ENCODE peak calls at places on chromosome 22, in four cellular contexts. M is cardiac muscle cell, I is H9, Z is NT2/D1. Y is an unnamed sample. For H3K9me3, the result is how much of the 10 kb centered on the place peaks cover.

GRCh38 chr22:36385491-36386350 is 2.0 kb downstream of the MYH9 start:
- DNase-seq in M (no peak), I (no peak), Z (no peak), Y (no peak)

GRCh38 chr22:33883961-33884808 is 36.1 kb downstream of the LARGE1 start:
- DNase-seq in I (no peak), M (no peak), Z (no peak), Y (no peak)

GRCh38 chr22:30397656-30398635 is 1.1 kb downstream of the SEC14L2 start:
- DNase-seq in I (no peak), Z (no peak), M (no peak), Y (no peak)

GRCh38 chr22:20225693-20225966 is 42.5 kb downstream of the RTN4R start:
- DNase-seq in Z (no peak), M (no peak), I (no peak), Y (no peak)

GRCh38 chr22:41264408-41264941 is 21.5 kb downstream of the RANGAP1 start:
- DNase-seq in Z (no peak), M (no peak), I (no peak), Y (no peak)

GRCh38 chr22:33401291-33401690 is 343.1 kb upstream of the SYN3 start:
- DNase-seq in I (no peak), Z (no peak), M (no peak), Y (no peak)

GRCh38 chr22:36056980-36057379 is 28.4 kb upstream of the RBFOX2 start:
- DNase-seq in Z (no peak), M (no peak), I (no peak), Y (no peak)

GRCh38 chr22:26579331-26579886 is 10.5 kb downstream of the TPST2 start:
- DNase-seq in I (no peak), M (no peak), Z (no peak), Y (no peak)

GRCh38 chr22:27531782-27532530 is 269.6 kb downstream of the MN1 start:
- DNase-seq in I (no peak), Z (no peak), M (peak), Y (no peak)

GRCh38 chr22:25281675-25282345 is 62.4 kb downstream of the CRYBB2 start:
- DNase-seq in Z (no peak), I (peak), M (peak), Y (no peak)

GRCh38 chr22:23113847-23114720 is 27.7 kb downstream of the RSPH14 start:
- DNase-seq in M (peak), I (no peak), Z (no peak), Y (no peak)

GRCh38 chr22:39625554-39626537 is 55.3 kb downstream of the CACNA1I start:
- DNase-seq in I (no peak), M (no peak), Z (no peak), Y (no peak)

GRCh38 chr22:42889290-42889689 is 32.2 kb upstream of the ARFGAP3 start:
- DNase-seq in I (no peak), M (no peak), Z (no peak), Y (no peak)

GRCh38 chr22:22703715-22704114 is 59.3 kb downstream of the GGTLC2 start:
- DNase-seq in M (no peak), Z (no peak), I (no peak), Y (no peak)

GRCh38 chr22:35357883-35358621 is 22.8 kb upstream of the HMOX1 start:
- DNase-seq in I (no peak), M (no peak), Z (no peak), Y (no peak)

GRCh38 chr22:22892096-22893052 is 4.8 kb downstream of the IGLL5 start:
- DNase-seq in I (no peak), Z (no peak), M (no peak), Y (no peak)

GRCh38 chr22:23075525-23076216 is 5.4 kb downstream of the GNAZ start:
- DNase-seq in Z (no peak), I (no peak), M (no peak), Y (no peak)

GRCh38 chr22:17941501-17942406 is 82.6 kb downstream of the MICAL3 start:
- DNase-seq in Z (no peak), M (peak), I (no peak), Y (no peak)

GRCh38 chr22:20531404-20532181 is 24.2 kb downstream of the MED15 start:
- DNase-seq in Z (no peak), M (peak), I (peak), Y (no peak)

GRCh38 chr22:49031746-49032330 is 795.8 kb downstream of the BRD1 start:
- DNase-seq in Z (no peak), M (no peak), I (no peak), Y (no peak)
- H3K9me3 ChIP-seq in Z (under half), M (under half), I (under half), Y (under half)

GRCh38 chr22:44086759-44087158 is 62.7 kb downstream of the PARVB start:
- DNase-seq in M (no peak), Z (no peak), I (no peak), Y (no peak)
- H3K9me3 ChIP-seq in M (under half), Z (under half), I (under half), Y (under half)

DNA sequence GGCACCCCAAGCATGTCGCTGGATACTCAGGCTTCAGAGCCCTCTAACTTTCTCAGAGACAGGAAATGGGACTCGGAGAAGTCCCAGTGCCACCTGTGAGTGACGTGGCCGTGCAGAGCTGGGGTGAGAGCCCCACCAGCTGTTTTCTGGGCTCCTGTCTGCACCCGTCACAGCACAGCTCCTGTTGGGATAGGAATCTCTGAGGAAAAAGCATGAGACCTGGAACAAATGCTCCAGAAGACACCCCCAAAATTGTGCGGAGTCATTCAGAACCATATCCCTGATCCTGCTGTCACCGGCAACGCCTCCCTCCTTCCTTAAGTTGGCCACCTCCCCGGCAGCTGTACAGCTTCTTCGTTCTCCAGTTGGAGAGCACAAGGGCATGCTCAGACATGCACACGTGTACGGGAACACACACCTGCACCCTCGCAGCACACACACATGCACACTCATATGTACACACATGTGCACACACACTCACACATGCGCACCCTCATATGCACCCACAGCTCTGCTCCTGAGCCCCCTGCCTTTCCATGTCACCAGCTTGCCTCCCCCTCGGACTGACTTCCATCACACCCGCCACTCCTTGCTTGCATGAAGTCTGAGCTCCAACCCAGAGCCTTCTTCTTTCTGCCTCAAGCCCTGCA is 1430.0 kb downstream of the BRD1 start:
- DNase-seq in I (no peak), Z (no peak), M (no peak), Y (no peak)
- H3K9me3 ChIP-seq in I (under half), Z (under half), M (under half), Y (under half)

GRCh38 chr22:47393191-47393590 is 630.7 kb downstream of the TBC1D22A start:
- DNase-seq in Z (no peak), M (no peak), I (no peak), Y (no peak)
- H3K9me3 ChIP-seq in Z (under half), M (under half), I (half or more), Y (under half)

GRCh38 chr22:49042066-49042465 is 785.6 kb downstream of the BRD1 start:
- DNase-seq in I (no peak), Z (no peak), M (no peak), Y (no peak)
- H3K9me3 ChIP-seq in I (under half), Z (under half), M (under half), Y (under half)

GRCh38 chr22:48783821-48784266 is 1043.8 kb downstream of the BRD1 start:
- DNase-seq in Z (no peak), M (no peak), I (no peak), Y (no peak)
- H3K9me3 ChIP-seq in Z (under half), M (under half), I (under half), Y (under half)

GRCh38 chr22:37674951-37675929 is at the start of gene LGALS1:
- DNase-seq in I (peak), M (peak), Z (no peak), Y (no peak)

GRCh38 chr22:37678372-37678771 is 2.9 kb downstream of the LGALS1 start:
- DNase-seq in Z (no peak), I (no peak), M (no peak), Y (no peak)

GRCh38 chr22:37674248-37674647 is 1.2 kb upstream of the LGALS1 start:
- DNase-seq in M (no peak), Z (no peak), I (no peak), Y (no peak)

GRCh38 chr22:37675930-37676571 is 615 bp downstream of the LGALS1 start:
- DNase-seq in I (no peak), M (no peak), Z (no peak), Y (no peak)

DNA sequence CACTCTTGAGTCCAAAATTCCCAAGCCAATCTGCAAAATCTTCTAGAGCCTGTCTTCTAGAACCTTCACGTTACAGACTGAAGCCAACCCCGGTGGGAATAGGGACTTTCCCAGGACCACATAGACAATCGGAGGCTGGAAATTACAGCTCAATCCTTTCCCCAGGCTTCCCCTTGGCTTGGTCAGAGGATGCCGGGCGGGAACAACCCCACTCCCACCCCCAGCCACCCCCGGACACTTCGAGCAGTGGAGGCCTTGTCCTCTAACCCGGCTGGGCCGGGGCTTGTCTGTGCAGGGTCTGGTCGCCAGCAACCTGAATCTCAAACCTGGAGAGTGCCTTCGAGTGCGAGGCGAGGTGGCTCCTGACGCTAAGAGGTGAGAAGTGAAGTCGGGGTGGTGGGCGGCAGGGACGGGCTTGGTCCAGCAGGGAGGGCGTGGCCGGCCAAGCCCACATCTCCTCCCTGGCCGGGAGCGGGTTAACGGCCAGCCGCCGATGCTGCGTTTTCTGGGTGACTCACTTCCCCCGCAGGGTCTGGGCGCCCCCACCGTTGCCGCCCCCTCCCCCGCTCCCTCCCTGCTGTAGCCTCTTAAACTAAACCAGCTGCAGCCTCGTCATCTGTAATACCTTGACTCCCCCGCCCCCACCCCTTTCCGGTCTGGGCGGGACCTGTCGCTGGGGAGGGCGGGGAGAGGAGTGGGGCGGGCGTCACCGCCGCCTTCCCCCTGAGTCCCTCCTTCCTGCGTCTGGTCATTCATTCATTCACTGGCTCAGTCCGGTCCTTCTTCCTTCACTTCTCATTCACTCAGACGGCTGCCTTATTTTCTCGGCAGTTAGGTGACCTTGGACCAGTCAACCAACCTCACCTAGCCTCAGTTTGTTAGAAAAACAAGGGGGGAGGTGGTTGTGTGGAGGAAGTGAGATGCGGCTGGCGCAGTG is 1.5 kb downstream of the LGALS1 start:
- DNase-seq in M (peak), I (peak), Z (peak), Y (no peak)
- H3K9me3 ChIP-seq in M (under half), I (under half), Z (under half), Y (under half)